ENCODE peak calls at places on chromosomes 12 and 14, in six cellular contexts. K, D, H, S, F and I are unnamed samples.

GRCh38 chr12:5713599-5714001 is 231.5 kb downstream of the ANO2 start:
- DNase-seq in K (no peak), H (no peak), D (no peak), F (no peak), S (no peak), I (no peak)

GRCh38 chr12:57727758-57728395 is 10.7 kb downstream of the AGAP2 start:
- DNase-seq in D (no peak), H (no peak), S (no peak), F (no peak), K (peak; percentile 37), I (no peak)

GRCh38 chr12:2733493-2734252 is 61.1 kb upstream of the FKBP4 start:
- DNase-seq in F (no peak), H (no peak), D (no peak), S (no peak), K (no peak), I (no peak)

GRCh38 chr12:124233846-124234620 is 60.9 kb upstream of the RFLNA start:
- DNase-seq in H (no peak), F (no peak), S (no peak), K (no peak), D (no peak), I (peak; percentile 16)

GRCh38 chr14:68734231-68734732 is 58.6 kb downstream of the ZFP36L1 start:
- DNase-seq in S (peak; percentile 53), K (no peak), H (no peak), F (no peak), D (no peak), I (no peak)

GRCh38 chr14:74413622-74414021 is 12.4 kb downstream of the SYNDIG1L start:
- DNase-seq in H (no peak), D (no peak), K (no peak), S (no peak), F (no peak), I (no peak)

GRCh38 chr14:58560208-58560607 is 77.6 kb upstream of the DACT1 start:
- DNase-seq in K (no peak), D (no peak), H (no peak), F (no peak), S (no peak), I (peak; percentile 3)

GRCh38 chr12:105014603-105015002 is 28.5 kb downstream of the NOPCHAP1 start:
- DNase-seq in F (no peak), K (no peak), H (no peak), S (no peak), D (no peak), I (no peak)

GRCh38 chr14:105241641-105242040 is 6.7 kb upstream of the BTBD6 start:
- DNase-seq in S (no peak), H (no peak), F (no peak), K (no peak), D (no peak), I (no peak)

GRCh38 chr12:110683888-110684287 is 5.0 kb downstream of the HVCN1 start:
- DNase-seq in F (no peak), D (no peak), H (no peak), K (no peak), S (no peak), I (no peak)

GRCh38 chr12:122834921-122835692 is at the start of gene HIP1R:
- DNase-seq in K (peak; percentile 58), D (no peak), H (peak; percentile 65), F (peak; percentile 64), S (peak; percentile 57), I (peak; percentile 31)

GRCh38 chr12:116864371-116865160 is 16.7 kb downstream of the HRK start:
- DNase-seq in S (no peak), H (no peak), D (no peak), K (no peak), F (no peak), I (peak; percentile 69)

GRCh38 chr12:116861331-116861730 is 19.9 kb downstream of the HRK start:
- DNase-seq in S (peak; percentile 26), K (peak; percentile 55), H (no peak), F (no peak), D (no peak), I (no peak)

GRCh38 chr12:116862167-116862566 is 19.1 kb downstream of the HRK start:
- DNase-seq in D (no peak), K (no peak), S (no peak), H (no peak), F (no peak), I (no peak)

GRCh38 chr12:116860281-116860680 is 21.0 kb downstream of the HRK start:
- DNase-seq in D (no peak), K (no peak), H (no peak), S (no peak), F (no peak), I (no peak)

GRCh38 chr12:116863275-116863767 is 17.9 kb downstream of the HRK start:
- DNase-seq in S (no peak), K (no peak), D (no peak), F (no peak), H (no peak), I (no peak)
- TF ChIP-seq CTCF in S (peak; percentile 18), K (no peak), D (no peak), F (no peak), H (peak; percentile 34), I (peak; percentile 30)

DNA sequence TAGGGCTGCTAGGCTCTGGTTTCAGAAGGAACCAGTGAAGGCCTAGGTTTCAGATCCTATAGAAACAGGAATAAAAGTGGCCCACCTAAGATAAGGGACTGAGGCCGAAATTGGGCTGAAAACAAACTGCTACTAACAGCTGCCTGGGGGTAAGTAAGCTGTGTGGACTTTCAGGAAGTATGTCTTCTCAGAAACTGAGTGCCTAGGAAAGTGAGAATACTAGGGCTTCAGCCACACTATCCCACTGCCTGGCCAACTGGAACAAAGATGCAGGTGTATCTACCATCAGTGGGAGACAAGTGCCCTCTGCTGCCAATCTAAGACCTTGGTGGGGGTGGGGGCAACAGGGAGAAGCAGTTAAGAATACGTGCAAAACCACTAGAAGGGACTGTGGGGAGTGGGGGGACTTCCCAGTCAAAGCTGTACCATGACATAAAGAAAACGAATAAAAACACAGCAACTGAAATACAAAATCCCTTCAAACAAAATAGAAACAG is 82.5 kb downstream of the MED13L start:
- DNase-seq in K (no peak), H (no peak), S (peak; percentile 32), D (no peak), F (no peak), I (no peak)
- TF ChIP-seq CTCF in K (no peak), H (no peak), S (no peak), D (no peak), F (no peak), I (no peak)

GRCh38 chr12:80936642-80937390 is 918 bp downstream of the LIN7A start:
- DNase-seq in K (peak; percentile 69), S (no peak), D (peak; percentile 66), F (peak; percentile 27), H (peak; percentile 64), I (peak; percentile 34)
- TF ChIP-seq CTCF in K (no peak), S (no peak), D (no peak), F (no peak), H (no peak), I (no peak)

GRCh38 chr14:91925727-91926121 is 21.8 kb downstream of the FBLN5 start:
- DNase-seq in S (no peak), K (no peak), D (no peak), F (no peak), H (no peak), I (no peak)
- TF ChIP-seq CTCF in S (no peak), K (no peak), D (no peak), F (no peak), H (no peak), I (no peak)

DNA sequence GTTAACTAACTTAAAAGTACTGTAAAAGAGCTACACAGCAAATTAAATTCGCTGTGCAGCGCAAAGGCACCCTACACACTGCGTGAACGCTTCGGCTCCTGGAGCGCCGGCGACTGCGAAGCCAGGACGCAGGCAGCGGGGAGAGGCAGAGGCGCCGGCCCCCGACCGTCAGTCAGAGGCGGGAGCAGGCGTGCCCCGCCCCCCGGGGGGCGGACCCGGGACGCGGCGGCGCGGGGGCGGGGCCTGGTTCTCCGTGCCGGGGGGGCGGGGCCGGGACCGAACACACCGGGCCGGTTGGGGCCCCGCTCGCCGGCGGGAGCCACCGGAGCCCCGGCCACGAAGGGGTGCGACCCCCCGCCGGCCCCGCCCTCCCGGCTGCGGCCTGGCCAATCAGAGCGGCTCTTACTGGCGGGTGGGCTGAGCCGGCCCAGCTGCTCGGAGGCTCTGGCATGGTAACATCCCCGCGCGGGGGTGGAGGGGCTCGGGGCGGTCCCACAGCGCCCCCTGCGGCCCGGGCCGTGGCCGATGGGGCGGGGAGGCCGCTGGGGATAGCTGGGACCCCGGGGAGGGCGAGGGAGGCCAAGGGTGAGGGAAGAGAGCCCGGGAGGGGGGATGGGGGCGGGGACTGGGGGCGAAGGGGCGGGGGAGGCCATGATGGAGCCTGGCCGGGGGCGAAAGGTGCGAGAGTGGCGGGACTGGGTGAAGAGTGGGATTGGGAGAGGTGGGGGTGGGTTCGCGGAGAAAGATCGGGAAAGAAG is at the start of gene PRPF40B:
- DNase-seq in D (peak; percentile 91), S (peak; percentile 80), H (peak; percentile 91), K (peak; percentile 90), F (peak; percentile 93), I (peak; percentile 81)
- TF ChIP-seq CTCF in D (peak; percentile 26), S (peak; percentile 46), H (peak; percentile 29), K (peak; percentile 35), F (peak; percentile 36), I (peak; percentile 42)

DNA sequence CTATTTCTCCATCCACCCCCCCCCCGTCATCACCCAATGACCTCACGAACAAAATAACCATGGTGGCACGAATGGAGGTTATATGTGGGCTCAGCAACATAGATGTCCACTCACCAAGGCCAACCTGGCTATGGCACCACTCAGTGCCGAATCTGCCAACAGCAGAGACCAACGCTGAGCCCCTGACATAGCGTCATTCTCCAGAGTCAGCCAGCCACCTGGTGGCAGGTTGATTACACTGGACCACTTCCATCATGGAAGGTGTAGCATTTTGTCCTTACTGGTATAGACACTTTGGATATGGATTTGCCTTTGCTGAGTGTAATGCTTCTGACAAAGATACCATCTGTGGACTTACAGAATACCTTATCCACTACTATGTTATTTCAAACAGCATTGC is 24.2 kb upstream of the DYRK2 start:
- DNase-seq in F (no peak), K (no peak), H (no peak), S (no peak), D (no peak), I (no peak)
- TF ChIP-seq CTCF in F (no peak), K (no peak), H (no peak), S (no peak), D (no peak), I (no peak)